ENCODE peak calls at places on chromosomes 12 and 14, in six cellular contexts. One of them, this sample, is unnamed.

GRCh38 chr12:12755923-12756322 is 29.5 kb upstream of the APOLD1 start:
- DNase-seq in mammary epithelial cell: no peak
- DNase-seq in PC-3: no peak
- DNase-seq in left ventricle myocardium inferior: no peak
- DNase-seq in GM12878: no peak
- DNase-seq in dorsolateral prefrontal cortex: no peak
- DNase-seq in this sample: no peak

GRCh38 chr12:55893723-55894122 is 34.0 kb downstream of the PYM1 start:
- DNase-seq in left ventricle myocardium inferior: no peak
- DNase-seq in GM12878: no peak
- DNase-seq in PC-3: no peak
- DNase-seq in dorsolateral prefrontal cortex: no peak
- DNase-seq in mammary epithelial cell: no peak
- DNase-seq in this sample: peak; percentile 16

GRCh38 chr14:26589998-26590397 is 7.8 kb downstream of the NOVA1 start:
- DNase-seq in GM12878: no peak
- DNase-seq in left ventricle myocardium inferior: no peak
- DNase-seq in mammary epithelial cell: no peak
- DNase-seq in PC-3: no peak
- DNase-seq in dorsolateral prefrontal cortex: no peak
- DNase-seq in this sample: no peak

GRCh38 chr14:35362911-35363374 is 41.6 kb downstream of the NFKBIA start:
- DNase-seq in dorsolateral prefrontal cortex: no peak
- DNase-seq in mammary epithelial cell: no peak
- DNase-seq in PC-3: no peak
- DNase-seq in left ventricle myocardium inferior: no peak
- DNase-seq in GM12878: no peak
- DNase-seq in this sample: peak; percentile 55

GRCh38 chr14:76307786-76308780 is 67.9 kb upstream of the ESRRB start:
- DNase-seq in PC-3: peak; percentile 30
- DNase-seq in GM12878: no peak
- DNase-seq in dorsolateral prefrontal cortex: no peak
- DNase-seq in left ventricle myocardium inferior: no peak
- DNase-seq in mammary epithelial cell: no peak
- DNase-seq in this sample: peak; percentile 7

GRCh38 chr14:60346706-60347105 is 97.7 kb downstream of the PPM1A start:
- DNase-seq in GM12878: no peak
- DNase-seq in PC-3: peak; percentile 39
- DNase-seq in mammary epithelial cell: no peak
- DNase-seq in dorsolateral prefrontal cortex: no peak
- DNase-seq in left ventricle myocardium inferior: no peak
- DNase-seq in this sample: peak; percentile 10

GRCh38 chr12:19245656-19246055 is 116.1 kb downstream of the PLEKHA5 start:
- DNase-seq in mammary epithelial cell: peak; percentile 14
- DNase-seq in PC-3: no peak
- DNase-seq in GM12878: no peak
- DNase-seq in left ventricle myocardium inferior: no peak
- DNase-seq in dorsolateral prefrontal cortex: no peak
- DNase-seq in this sample: no peak

GRCh38 chr14:86237733-86238132 is 707.8 kb downstream of the FLRT2 start:
- DNase-seq in PC-3: no peak
- DNase-seq in dorsolateral prefrontal cortex: no peak
- DNase-seq in mammary epithelial cell: no peak
- DNase-seq in left ventricle myocardium inferior: no peak
- DNase-seq in GM12878: no peak
- DNase-seq in this sample: no peak

GRCh38 chr14:22882529-22883190 is 362 bp upstream of the REM2 start:
- DNase-seq in mammary epithelial cell: peak; percentile 52
- DNase-seq in PC-3: peak; percentile 39
- DNase-seq in dorsolateral prefrontal cortex: peak; percentile 67
- DNase-seq in left ventricle myocardium inferior: no peak
- DNase-seq in GM12878: no peak
- DNase-seq in this sample: peak; percentile 74

GRCh38 chr14:33406766-33407165 is 468.1 kb downstream of the NPAS3 start:
- DNase-seq in dorsolateral prefrontal cortex: no peak
- DNase-seq in left ventricle myocardium inferior: no peak
- DNase-seq in mammary epithelial cell: no peak
- DNase-seq in GM12878: no peak
- DNase-seq in PC-3: no peak
- DNase-seq in this sample: no peak

GRCh38 chr14:91745329-91745728 is 13.4 kb upstream of the CATSPERB start:
- DNase-seq in GM12878: no peak
- DNase-seq in left ventricle myocardium inferior: no peak
- DNase-seq in dorsolateral prefrontal cortex: no peak
- DNase-seq in mammary epithelial cell: peak; percentile 40
- DNase-seq in PC-3: peak; percentile 66
- DNase-seq in this sample: peak; percentile 83

GRCh38 chr12:82479511-82479910 is 121.2 kb downstream of the METTL25 start:
- DNase-seq in PC-3: peak; percentile 44
- DNase-seq in dorsolateral prefrontal cortex: no peak
- DNase-seq in mammary epithelial cell: peak; percentile 69
- DNase-seq in left ventricle myocardium inferior: no peak
- DNase-seq in GM12878: no peak
- DNase-seq in this sample: peak; percentile 77

GRCh38 chr14:102746568-102747438 is 30.4 kb upstream of the TRAF3 start:
- DNase-seq in left ventricle myocardium inferior: no peak
- DNase-seq in mammary epithelial cell: no peak
- DNase-seq in dorsolateral prefrontal cortex: no peak
- DNase-seq in GM12878: no peak
- DNase-seq in PC-3: no peak
- DNase-seq in this sample: no peak

GRCh38 chr12:124757329-124757728 is 106.3 kb downstream of the SCARB1 start:
- DNase-seq in GM12878: no peak
- DNase-seq in PC-3: no peak
- DNase-seq in dorsolateral prefrontal cortex: no peak
- DNase-seq in mammary epithelial cell: no peak
- DNase-seq in left ventricle myocardium inferior: no peak
- DNase-seq in this sample: no peak

GRCh38 chr12:56991319-56991906 is 14.9 kb downstream of the ZBTB39 start:
- DNase-seq in GM12878: no peak
- DNase-seq in PC-3: no peak
- DNase-seq in mammary epithelial cell: no peak
- DNase-seq in left ventricle myocardium inferior: peak; percentile 53
- DNase-seq in dorsolateral prefrontal cortex: no peak
- DNase-seq in this sample: no peak

GRCh38 chr14:30283822-30284446 is 275.0 kb upstream of the G2E3 start:
- DNase-seq in GM12878: no peak
- DNase-seq in PC-3: peak; percentile 78
- DNase-seq in left ventricle myocardium inferior: no peak
- DNase-seq in dorsolateral prefrontal cortex: no peak
- DNase-seq in mammary epithelial cell: peak; percentile 42
- DNase-seq in this sample: peak; percentile 69

GRCh38 chr14:26597136-26598080 is at the start of gene NOVA1:
- DNase-seq in PC-3: no peak
- DNase-seq in mammary epithelial cell: no peak
- DNase-seq in GM12878: no peak
- DNase-seq in dorsolateral prefrontal cortex: peak; percentile 54
- DNase-seq in left ventricle myocardium inferior: peak; percentile 21
- DNase-seq in this sample: no peak

GRCh38 chr14:73732006-73732405 is 17.8 kb upstream of the PNMA1 start:
- DNase-seq in PC-3: no peak
- DNase-seq in GM12878: no peak
- DNase-seq in left ventricle myocardium inferior: no peak
- DNase-seq in mammary epithelial cell: no peak
- DNase-seq in dorsolateral prefrontal cortex: no peak
- DNase-seq in this sample: no peak

GRCh38 chr14:61444215-61444768 is 122.9 kb downstream of the PRKCH start:
- DNase-seq in GM12878: no peak
- DNase-seq in mammary epithelial cell: no peak
- DNase-seq in dorsolateral prefrontal cortex: no peak
- DNase-seq in left ventricle myocardium inferior: no peak
- DNase-seq in PC-3: no peak
- DNase-seq in this sample: no peak

DNA sequence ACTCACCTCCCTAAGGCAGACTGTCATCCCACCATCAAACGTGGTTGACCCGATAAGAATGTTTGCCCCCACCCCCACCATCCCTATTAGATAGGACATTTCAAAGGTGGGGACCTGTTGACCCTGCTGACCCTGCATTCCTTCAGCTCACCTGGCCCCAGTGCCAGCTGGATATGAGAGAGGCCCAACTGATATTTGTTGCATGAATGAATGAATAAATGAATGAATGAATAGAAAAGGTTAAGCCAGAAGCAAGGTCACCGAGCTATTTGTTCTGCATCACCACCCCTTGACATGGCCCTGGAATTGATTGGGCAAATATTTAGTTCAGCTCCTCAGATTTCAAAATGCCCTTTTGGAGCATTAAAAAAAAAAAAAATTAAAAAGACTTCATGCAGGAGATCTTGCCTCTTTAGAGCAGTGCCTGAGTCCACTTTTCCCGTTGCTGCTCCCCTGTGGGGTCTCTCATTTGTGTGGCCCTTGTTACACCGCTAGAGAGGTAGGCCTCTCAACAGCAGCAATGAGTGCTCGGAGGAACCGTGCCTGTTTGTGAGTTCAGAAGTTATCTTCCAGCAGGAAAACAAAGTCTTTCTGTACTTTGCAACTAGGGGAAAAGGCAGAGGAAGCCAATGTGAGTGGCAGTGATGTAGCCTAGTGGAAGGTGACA is 8.5 kb upstream of the SERPINA5 start:
- DNase-seq in GM12878: no peak
- DNase-seq in mammary epithelial cell: no peak
- DNase-seq in left ventricle myocardium inferior: no peak
- DNase-seq in PC-3: no peak
- DNase-seq in dorsolateral prefrontal cortex: no peak
- DNase-seq in this sample: no peak
- TF ChIP-seq CTCF in GM12878: no peak
- TF ChIP-seq CTCF in mammary epithelial cell: no peak
- TF ChIP-seq CTCF in left ventricle myocardium inferior: no peak
- TF ChIP-seq CTCF in PC-3: no peak
- TF ChIP-seq CTCF in dorsolateral prefrontal cortex: no peak
- TF ChIP-seq CTCF in this sample: no peak

DNA sequence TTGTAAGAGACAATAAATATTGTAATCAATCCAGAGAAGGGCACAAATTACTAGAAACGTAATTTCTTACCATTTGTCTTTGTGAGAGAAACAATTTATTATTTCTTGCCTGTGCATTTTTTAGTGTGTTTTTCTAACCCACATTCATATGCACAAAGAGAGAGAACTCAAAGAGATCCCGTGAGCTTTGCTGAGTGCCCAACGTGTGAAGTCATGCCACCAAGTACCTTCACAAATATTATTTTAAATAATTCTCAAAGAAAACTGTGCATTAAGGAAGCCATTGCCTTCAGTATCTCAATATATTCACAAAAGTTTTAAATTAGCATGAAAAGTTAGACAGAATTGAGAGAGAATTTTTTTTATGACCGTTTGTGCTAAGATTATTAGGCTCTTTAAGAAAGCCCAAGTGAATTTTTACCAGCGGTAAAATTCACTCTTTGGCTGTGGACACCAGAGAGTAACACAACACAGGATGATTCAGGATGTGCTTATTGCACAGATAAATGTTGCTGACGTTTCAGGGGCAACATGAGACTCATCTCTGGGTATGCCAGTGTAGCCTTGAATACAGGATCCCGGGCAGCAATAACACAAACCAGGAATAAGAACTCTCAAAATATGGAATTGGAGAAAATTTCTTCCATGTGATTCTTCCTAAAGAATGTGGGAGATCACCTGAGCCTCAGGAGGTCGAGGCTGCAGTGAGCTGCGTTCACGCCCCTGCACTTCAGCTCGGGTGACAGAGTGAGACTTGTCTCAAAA is 2.9 kb downstream of the ARHGDIB start:
- DNase-seq in dorsolateral prefrontal cortex: no peak
- DNase-seq in left ventricle myocardium inferior: no peak
- DNase-seq in mammary epithelial cell: no peak
- DNase-seq in PC-3: no peak
- DNase-seq in GM12878: no peak
- DNase-seq in this sample: no peak
- H3K4me3 ChIP-seq in dorsolateral prefrontal cortex: no peak overlapping the region
- H3K4me3 ChIP-seq in left ventricle myocardium inferior: peak overlapping the region; percentile 66
- H3K4me3 ChIP-seq in mammary epithelial cell: no peak overlapping the region
- H3K4me3 ChIP-seq in PC-3: no peak overlapping the region
- H3K4me3 ChIP-seq in GM12878: peak overlapping the region; percentile 80
- H3K4me3 ChIP-seq in this sample: no peak overlapping the region

GRCh38 chr12:122869207-122869973 is 26.5 kb downstream of the VPS37B start:
- DNase-seq in mammary epithelial cell: no peak
- DNase-seq in GM12878: no peak
- DNase-seq in dorsolateral prefrontal cortex: no peak
- DNase-seq in left ventricle myocardium inferior: no peak
- DNase-seq in PC-3: no peak
- DNase-seq in this sample: no peak
- H3K27me3 ChIP-seq in mammary epithelial cell: no peaks in the 10 kb centered on the region
- H3K27me3 ChIP-seq in GM12878: no peaks in the 10 kb centered on the region
- H3K27me3 ChIP-seq in dorsolateral prefrontal cortex: no peaks in the 10 kb centered on the region
- H3K27me3 ChIP-seq in left ventricle myocardium inferior: no peaks in the 10 kb centered on the region
- H3K27me3 ChIP-seq in PC-3: no peaks in the 10 kb centered on the region
- H3K27me3 ChIP-seq in this sample: no peaks in the 10 kb centered on the region

GRCh38 chr14:48580692-48581091 is 905.3 kb upstream of the MDGA2 start:
- DNase-seq in dorsolateral prefrontal cortex: no peak
- DNase-seq in mammary epithelial cell: no peak
- DNase-seq in PC-3: peak; percentile 26
- DNase-seq in left ventricle myocardium inferior: no peak
- DNase-seq in GM12878: no peak
- DNase-seq in this sample: no peak
- TF ChIP-seq CTCF in dorsolateral prefrontal cortex: no peak
- TF ChIP-seq CTCF in mammary epithelial cell: no peak
- TF ChIP-seq CTCF in PC-3: peak; percentile 48
- TF ChIP-seq CTCF in left ventricle myocardium inferior: no peak
- TF ChIP-seq CTCF in GM12878: no peak
- TF ChIP-seq CTCF in this sample: no peak

GRCh38 chr12:52032431-52032796 is 18.8 kb upstream of the NR4A1 start:
- DNase-seq in PC-3: peak; percentile 30
- DNase-seq in mammary epithelial cell: peak; percentile 43
- DNase-seq in left ventricle myocardium inferior: peak; percentile 63
- DNase-seq in dorsolateral prefrontal cortex: no peak
- DNase-seq in GM12878: no peak
- DNase-seq in this sample: peak; percentile 39

GRCh38 chr12:52032797-52033505 is 18.3 kb upstream of the NR4A1 start:
- DNase-seq in mammary epithelial cell: peak; percentile 93
- DNase-seq in GM12878: peak; percentile 55
- DNase-seq in left ventricle myocardium inferior: peak; percentile 98
- DNase-seq in dorsolateral prefrontal cortex: peak; percentile 99
- DNase-seq in PC-3: peak; percentile 95
- DNase-seq in this sample: peak; percentile 91

GRCh38 chr12:52035926-52036325 is 15.3 kb upstream of the NR4A1 start:
- DNase-seq in PC-3: no peak
- DNase-seq in mammary epithelial cell: no peak
- DNase-seq in left ventricle myocardium inferior: no peak
- DNase-seq in GM12878: no peak
- DNase-seq in dorsolateral prefrontal cortex: no peak
- DNase-seq in this sample: no peak

GRCh38 chr12:52036587-52037171 is 14.6 kb upstream of the NR4A1 start:
- DNase-seq in mammary epithelial cell: peak; percentile 83
- DNase-seq in PC-3: peak; percentile 81
- DNase-seq in dorsolateral prefrontal cortex: peak; percentile 90
- DNase-seq in left ventricle myocardium inferior: peak; percentile 91
- DNase-seq in GM12878: no peak
- DNase-seq in this sample: peak; percentile 55

GRCh38 chr12:52033506-52034258 is 17.6 kb upstream of the NR4A1 start:
- DNase-seq in GM12878: no peak
- DNase-seq in dorsolateral prefrontal cortex: no peak
- DNase-seq in mammary epithelial cell: no peak
- DNase-seq in PC-3: no peak
- DNase-seq in left ventricle myocardium inferior: no peak
- DNase-seq in this sample: no peak
- H3K4me3 ChIP-seq in GM12878: peak overlapping the region; percentile 51
- H3K4me3 ChIP-seq in dorsolateral prefrontal cortex: peak overlapping the region; percentile 54
- H3K4me3 ChIP-seq in mammary epithelial cell: no peak overlapping the region
- H3K4me3 ChIP-seq in PC-3: peak overlapping the region; percentile 58
- H3K4me3 ChIP-seq in left ventricle myocardium inferior: peak overlapping the region; percentile 54
- H3K4me3 ChIP-seq in this sample: peak overlapping the region; percentile 41

GRCh38 chr12:1820191-1820599 is at the start of gene LRTM2:
- DNase-seq in GM12878: no peak
- DNase-seq in dorsolateral prefrontal cortex: peak; percentile 59
- DNase-seq in PC-3: no peak
- DNase-seq in left ventricle myocardium inferior: no peak
- DNase-seq in mammary epithelial cell: no peak
- DNase-seq in this sample: no peak
- H3K27me3 ChIP-seq in GM12878: peaks cover 11% of the 10 kb centered on the region
- H3K27me3 ChIP-seq in dorsolateral prefrontal cortex: peaks cover 3% of the 10 kb centered on the region
- H3K27me3 ChIP-seq in PC-3: peaks cover 77% of the 10 kb centered on the region
- H3K27me3 ChIP-seq in left ventricle myocardium inferior: peaks cover 85% of the 10 kb centered on the region
- H3K27me3 ChIP-seq in mammary epithelial cell: peaks cover 22% of the 10 kb centered on the region
- H3K27me3 ChIP-seq in this sample: peaks cover 18% of the 10 kb centered on the region

This sample was measured in bronchial epithelial cell.